ENCODE peak calls at places on chromosomes 1 and 21, in six cellular contexts. One of them, this sample, is unnamed.
A peak's percentile ranks its signal among the peaks of the same experiment; 100 is the strongest.

GRCh38 chr1:30893776-30894507 is 14.6 kb downstream of the SDC3 start:
- DNase-seq in Peyer's patch: no peak
- DNase-seq in left ventricle myocardium inferior: no peak
- DNase-seq in fibroblast of lung: no peak
- DNase-seq in HCT116: no peak
- DNase-seq in CD8-positive, alpha-beta T cell: no peak
- DNase-seq in this sample: no peak

GRCh38 chr1:167825419-167826079 is 88.4 kb downstream of the ADCY10 start:
- DNase-seq in fibroblast of lung: no peak
- DNase-seq in CD8-positive, alpha-beta T cell: no peak
- DNase-seq in HCT116: no peak
- DNase-seq in left ventricle myocardium inferior: no peak
- DNase-seq in Peyer's patch: no peak
- DNase-seq in this sample: no peak

GRCh38 chr1:230917284-230918135 is 49.2 kb upstream of the C1orf198 start:
- DNase-seq in fibroblast of lung: peak; percentile 82
- DNase-seq in left ventricle myocardium inferior: peak; percentile 63
- DNase-seq in CD8-positive, alpha-beta T cell: peak; percentile 61
- DNase-seq in Peyer's patch: peak; percentile 68
- DNase-seq in HCT116: peak; percentile 62
- DNase-seq in this sample: peak; percentile 80

GRCh38 chr1:84996846-84997666 is at the start of gene MCOLN2:
- DNase-seq in fibroblast of lung: peak; percentile 12
- DNase-seq in left ventricle myocardium inferior: peak; percentile 44
- DNase-seq in CD8-positive, alpha-beta T cell: peak; percentile 27
- DNase-seq in HCT116: no peak
- DNase-seq in Peyer's patch: peak; percentile 59
- DNase-seq in this sample: no peak

GRCh38 chr21:16305686-16306085 is 575.9 kb downstream of the USP25 start:
- DNase-seq in HCT116: no peak
- DNase-seq in CD8-positive, alpha-beta T cell: no peak
- DNase-seq in Peyer's patch: no peak
- DNase-seq in left ventricle myocardium inferior: no peak
- DNase-seq in fibroblast of lung: no peak
- DNase-seq in this sample: no peak

GRCh38 chr1:179968994-179969919 is 14.6 kb downstream of the CEP350 start:
- DNase-seq in HCT116: no peak
- DNase-seq in fibroblast of lung: peak; percentile 24
- DNase-seq in CD8-positive, alpha-beta T cell: no peak
- DNase-seq in Peyer's patch: no peak
- DNase-seq in left ventricle myocardium inferior: no peak
- DNase-seq in this sample: no peak

GRCh38 chr1:239819075-239819474 is 272.6 kb upstream of the FMN2 start:
- DNase-seq in HCT116: no peak
- DNase-seq in CD8-positive, alpha-beta T cell: no peak
- DNase-seq in left ventricle myocardium inferior: no peak
- DNase-seq in Peyer's patch: no peak
- DNase-seq in fibroblast of lung: no peak
- DNase-seq in this sample: no peak

GRCh38 chr21:41596241-41596925 is 88.4 kb upstream of the TMPRSS2 start:
- DNase-seq in left ventricle myocardium inferior: no peak
- DNase-seq in HCT116: no peak
- DNase-seq in fibroblast of lung: no peak
- DNase-seq in CD8-positive, alpha-beta T cell: no peak
- DNase-seq in Peyer's patch: peak; percentile 35
- DNase-seq in this sample: no peak

GRCh38 chr1:95039360-95040031 is 33.3 kb downstream of the ALG14 start:
- DNase-seq in Peyer's patch: no peak
- DNase-seq in fibroblast of lung: no peak
- DNase-seq in HCT116: no peak
- DNase-seq in CD8-positive, alpha-beta T cell: no peak
- DNase-seq in left ventricle myocardium inferior: no peak
- DNase-seq in this sample: no peak

GRCh38 chr1:177569476-177569875 is 398.7 kb downstream of the BRINP2 start:
- DNase-seq in left ventricle myocardium inferior: no peak
- DNase-seq in HCT116: no peak
- DNase-seq in CD8-positive, alpha-beta T cell: no peak
- DNase-seq in fibroblast of lung: no peak
- DNase-seq in Peyer's patch: no peak
- DNase-seq in this sample: no peak

GRCh38 chr21:41953249-41953830 is 478 bp downstream of the C2CD2 start:
- DNase-seq in CD8-positive, alpha-beta T cell: no peak
- DNase-seq in left ventricle myocardium inferior: peak; percentile 36
- DNase-seq in fibroblast of lung: no peak
- DNase-seq in HCT116: no peak
- DNase-seq in Peyer's patch: peak; percentile 59
- DNase-seq in this sample: no peak

GRCh38 chr1:111274653-111275052 is 16.0 kb upstream of the CHIA start:
- DNase-seq in fibroblast of lung: no peak
- DNase-seq in HCT116: no peak
- DNase-seq in CD8-positive, alpha-beta T cell: no peak
- DNase-seq in left ventricle myocardium inferior: no peak
- DNase-seq in Peyer's patch: no peak
- DNase-seq in this sample: no peak

GRCh38 chr1:36786425-36786824 is 247.9 kb downstream of the GRIK3 start:
- DNase-seq in Peyer's patch: no peak
- DNase-seq in fibroblast of lung: no peak
- DNase-seq in HCT116: no peak
- DNase-seq in CD8-positive, alpha-beta T cell: no peak
- DNase-seq in left ventricle myocardium inferior: no peak
- DNase-seq in this sample: no peak

GRCh38 chr1:45924736-45925135 is 121.3 kb downstream of the MAST2 start:
- DNase-seq in HCT116: no peak
- DNase-seq in CD8-positive, alpha-beta T cell: no peak
- DNase-seq in Peyer's patch: no peak
- DNase-seq in left ventricle myocardium inferior: no peak
- DNase-seq in fibroblast of lung: peak; percentile 23
- DNase-seq in this sample: no peak

GRCh38 chr1:64302971-64303370 is 99.5 kb downstream of the UBE2U start:
- DNase-seq in CD8-positive, alpha-beta T cell: no peak
- DNase-seq in fibroblast of lung: peak; percentile 37
- DNase-seq in left ventricle myocardium inferior: no peak
- DNase-seq in HCT116: no peak
- DNase-seq in Peyer's patch: no peak
- DNase-seq in this sample: no peak

GRCh38 chr1:209076688-209077087 is 506.8 kb upstream of the CAMK1G start:
- DNase-seq in HCT116: peak; percentile 4
- DNase-seq in CD8-positive, alpha-beta T cell: no peak
- DNase-seq in left ventricle myocardium inferior: no peak
- DNase-seq in fibroblast of lung: peak; percentile 8
- DNase-seq in Peyer's patch: no peak
- DNase-seq in this sample: no peak

GRCh38 chr21:29349702-29350101 is 51.0 kb downstream of the BACH1 start:
- DNase-seq in left ventricle myocardium inferior: no peak
- DNase-seq in fibroblast of lung: no peak
- DNase-seq in CD8-positive, alpha-beta T cell: no peak
- DNase-seq in Peyer's patch: no peak
- DNase-seq in HCT116: no peak
- DNase-seq in this sample: no peak

GRCh38 chr1:185674201-185674600 is 60.0 kb upstream of the HMCN1 start:
- DNase-seq in fibroblast of lung: no peak
- DNase-seq in left ventricle myocardium inferior: no peak
- DNase-seq in CD8-positive, alpha-beta T cell: no peak
- DNase-seq in HCT116: no peak
- DNase-seq in Peyer's patch: no peak
- DNase-seq in this sample: no peak

GRCh38 chr1:204506091-204506968 is 9.9 kb upstream of the MDM4 start:
- DNase-seq in CD8-positive, alpha-beta T cell: peak; percentile 51
- DNase-seq in HCT116: peak; percentile 88
- DNase-seq in left ventricle myocardium inferior: peak; percentile 55
- DNase-seq in Peyer's patch: no peak
- DNase-seq in fibroblast of lung: peak; percentile 97
- DNase-seq in this sample: no peak

GRCh38 chr1:25609921-25610320 is 6.7 kb upstream of the MAN1C1 start:
- DNase-seq in left ventricle myocardium inferior: no peak
- DNase-seq in HCT116: no peak
- DNase-seq in CD8-positive, alpha-beta T cell: no peak
- DNase-seq in fibroblast of lung: peak; percentile 49
- DNase-seq in Peyer's patch: no peak
- DNase-seq in this sample: no peak

GRCh38 chr1:168731244-168731643 is 2.2 kb upstream of the DPT start:
- DNase-seq in Peyer's patch: no peak
- DNase-seq in CD8-positive, alpha-beta T cell: no peak
- DNase-seq in fibroblast of lung: no peak
- DNase-seq in left ventricle myocardium inferior: no peak
- DNase-seq in HCT116: no peak
- DNase-seq in this sample: no peak

GRCh38 chr1:180157576-180158057 is 2.9 kb downstream of the QSOX1 start:
- DNase-seq in CD8-positive, alpha-beta T cell: no peak
- DNase-seq in left ventricle myocardium inferior: no peak
- DNase-seq in Peyer's patch: no peak
- DNase-seq in fibroblast of lung: no peak
- DNase-seq in HCT116: no peak
- DNase-seq in this sample: no peak

GRCh38 chr1:119000371-119001180 is 12.4 kb upstream of the TBX15 start:
- DNase-seq in HCT116: no peak
- DNase-seq in left ventricle myocardium inferior: no peak
- DNase-seq in CD8-positive, alpha-beta T cell: no peak
- DNase-seq in fibroblast of lung: no peak
- DNase-seq in Peyer's patch: no peak
- DNase-seq in this sample: no peak

GRCh38 chr1:221810406-221810805 is 68.5 kb upstream of the DUSP10 start:
- DNase-seq in fibroblast of lung: peak; percentile 54
- DNase-seq in CD8-positive, alpha-beta T cell: no peak
- DNase-seq in Peyer's patch: no peak
- DNase-seq in left ventricle myocardium inferior: no peak
- DNase-seq in HCT116: no peak
- DNase-seq in this sample: no peak

GRCh38 chr1:75053207-75053606 is 81.0 kb upstream of the LHX8 start:
- DNase-seq in CD8-positive, alpha-beta T cell: no peak
- DNase-seq in fibroblast of lung: no peak
- DNase-seq in Peyer's patch: no peak
- DNase-seq in left ventricle myocardium inferior: no peak
- DNase-seq in HCT116: peak; percentile 2
- DNase-seq in this sample: no peak

GRCh38 chr1:228372183-228373003 is 34.2 kb downstream of the TRIM11 start:
- DNase-seq in fibroblast of lung: no peak
- DNase-seq in CD8-positive, alpha-beta T cell: no peak
- DNase-seq in HCT116: no peak
- DNase-seq in left ventricle myocardium inferior: peak; percentile 52
- DNase-seq in Peyer's patch: peak; percentile 65
- DNase-seq in this sample: no peak

GRCh38 chr1:99872063-99872462 is 21.9 kb downstream of the AGL start:
- DNase-seq in HCT116: no peak
- DNase-seq in CD8-positive, alpha-beta T cell: no peak
- DNase-seq in Peyer's patch: no peak
- DNase-seq in fibroblast of lung: no peak
- DNase-seq in left ventricle myocardium inferior: no peak
- DNase-seq in this sample: no peak

GRCh38 chr1:197998110-197998509 is 80.9 kb downstream of the LHX9 start:
- DNase-seq in left ventricle myocardium inferior: no peak
- DNase-seq in Peyer's patch: no peak
- DNase-seq in HCT116: no peak
- DNase-seq in CD8-positive, alpha-beta T cell: no peak
- DNase-seq in fibroblast of lung: no peak
- DNase-seq in this sample: no peak
- TF ChIP-seq CTCF in left ventricle myocardium inferior: no peak
- TF ChIP-seq CTCF in Peyer's patch: no peak
- TF ChIP-seq CTCF in HCT116: no peak
- TF ChIP-seq CTCF in CD8-positive, alpha-beta T cell: no peak
- TF ChIP-seq CTCF in fibroblast of lung: no peak
- TF ChIP-seq CTCF in this sample: no peak

DNA sequence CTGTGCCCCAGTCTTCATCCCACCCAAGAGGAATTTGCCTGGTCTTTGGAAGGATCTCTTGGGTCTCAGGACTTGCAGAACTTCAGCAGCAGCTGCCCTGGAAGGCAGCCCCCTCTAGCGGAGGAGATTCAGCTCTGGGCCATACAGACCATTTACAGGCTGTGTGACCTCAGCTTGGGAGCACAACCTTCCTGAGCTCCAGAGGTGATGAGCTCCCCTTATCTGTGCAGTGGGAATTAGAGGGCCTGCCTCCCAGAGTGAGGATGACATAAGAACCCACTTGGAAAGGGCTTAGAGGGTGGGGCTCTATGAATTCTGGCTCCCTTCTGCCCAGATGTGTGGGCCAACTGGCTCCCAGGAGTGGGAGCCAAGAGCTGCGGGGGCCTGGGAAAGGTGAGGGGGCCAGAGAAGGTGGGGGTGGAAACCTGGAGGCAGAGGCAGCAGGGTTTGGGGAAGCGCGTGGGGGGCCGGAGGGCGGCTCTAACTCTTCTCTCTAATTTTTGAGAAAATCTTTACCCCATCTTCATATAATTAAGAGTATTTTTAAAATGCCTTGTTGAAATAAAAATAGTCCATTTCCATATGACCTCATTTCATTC is 21.4 kb downstream of the EPHB2 start:
- DNase-seq in Peyer's patch: no peak
- DNase-seq in HCT116: no peak
- DNase-seq in left ventricle myocardium inferior: no peak
- DNase-seq in fibroblast of lung: peak; percentile 37
- DNase-seq in CD8-positive, alpha-beta T cell: no peak
- DNase-seq in this sample: no peak
- TF ChIP-seq CTCF in Peyer's patch: peak; percentile 34
- TF ChIP-seq CTCF in HCT116: no peak
- TF ChIP-seq CTCF in left ventricle myocardium inferior: peak; percentile 39
- TF ChIP-seq CTCF in fibroblast of lung: peak; percentile 63
- TF ChIP-seq CTCF in CD8-positive, alpha-beta T cell: no peak
- TF ChIP-seq CTCF in this sample: no peak

GRCh38 chr1:161069201-161069685 is 448 bp downstream of the ARHGAP30 start:
- DNase-seq in Peyer's patch: no peak
- DNase-seq in HCT116: no peak
- DNase-seq in left ventricle myocardium inferior: no peak
- DNase-seq in CD8-positive, alpha-beta T cell: no peak
- DNase-seq in fibroblast of lung: no peak
- DNase-seq in this sample: no peak
- TF ChIP-seq CTCF in Peyer's patch: no peak
- TF ChIP-seq CTCF in HCT116: no peak
- TF ChIP-seq CTCF in left ventricle myocardium inferior: no peak
- TF ChIP-seq CTCF in CD8-positive, alpha-beta T cell: no peak
- TF ChIP-seq CTCF in fibroblast of lung: no peak
- TF ChIP-seq CTCF in this sample: no peak

GRCh38 chr1:174726880-174727585 is 272.7 kb upstream of the CACYBP start:
- DNase-seq in left ventricle myocardium inferior: no peak
- DNase-seq in fibroblast of lung: no peak
- DNase-seq in CD8-positive, alpha-beta T cell: no peak
- DNase-seq in HCT116: no peak
- DNase-seq in Peyer's patch: no peak
- DNase-seq in this sample: no peak
- TF ChIP-seq CTCF in left ventricle myocardium inferior: no peak
- TF ChIP-seq CTCF in fibroblast of lung: no peak
- TF ChIP-seq CTCF in CD8-positive, alpha-beta T cell: peak; percentile 4
- TF ChIP-seq CTCF in HCT116: no peak
- TF ChIP-seq CTCF in Peyer's patch: no peak
- TF ChIP-seq CTCF in this sample: no peak

DNA sequence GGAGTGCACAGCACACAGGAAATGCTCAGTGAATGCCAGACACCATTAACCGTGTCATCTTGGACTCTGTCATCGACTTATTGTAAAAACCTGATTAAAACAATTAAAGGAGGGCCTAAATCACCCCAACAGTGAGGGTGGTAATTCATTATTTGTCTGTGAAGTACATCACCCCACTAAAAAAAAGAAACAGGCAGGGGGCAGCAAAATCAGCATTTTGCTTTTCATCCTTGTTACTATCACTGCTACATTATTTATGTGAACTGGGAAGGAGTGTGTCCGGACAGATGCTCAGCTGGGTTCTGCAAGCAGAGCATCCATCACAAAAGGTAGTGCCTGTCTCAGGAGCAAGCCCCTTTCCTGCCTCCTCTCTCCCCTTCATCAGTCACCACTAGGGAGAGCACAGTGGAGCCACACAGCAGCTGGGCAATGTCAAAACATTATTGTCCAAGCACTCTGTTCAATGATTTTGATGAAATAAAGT is 98.5 kb downstream of the RERE start:
- DNase-seq in Peyer's patch: no peak
- DNase-seq in left ventricle myocardium inferior: no peak
- DNase-seq in fibroblast of lung: no peak
- DNase-seq in HCT116: no peak
- DNase-seq in CD8-positive, alpha-beta T cell: no peak
- DNase-seq in this sample: no peak
- TF ChIP-seq CTCF in Peyer's patch: peak; percentile 6
- TF ChIP-seq CTCF in left ventricle myocardium inferior: peak; percentile 39
- TF ChIP-seq CTCF in fibroblast of lung: peak; percentile 37
- TF ChIP-seq CTCF in HCT116: peak; percentile 16
- TF ChIP-seq CTCF in CD8-positive, alpha-beta T cell: no peak
- TF ChIP-seq CTCF in this sample: no peak

This sample was measured in omental fat pad.